ENCODE peak calls at places on chromosomes 6 and 20, in four cellular contexts. One of them, this sample, is unnamed.

GRCh38 chr6:28693033-28693750 is 167.5 kb downstream of the GPX5 start:
- DNase-seq in foreskin fibroblast: no peak
- DNase-seq in A549: peak; percentile 12
- DNase-seq in LNCaP clone FGC: no peak
- DNase-seq in this sample: peak; percentile 53

GRCh38 chr6:39128106-39128505 is 13.1 kb upstream of the SAYSD1 start:
- DNase-seq in A549: no peak
- DNase-seq in LNCaP clone FGC: no peak
- DNase-seq in foreskin fibroblast: peak; percentile 6
- DNase-seq in this sample: peak; percentile 51

GRCh38 chr6:169915769-169916550 is 164.5 kb downstream of the ERMARD start:
- DNase-seq in foreskin fibroblast: no peak
- DNase-seq in A549: no peak
- DNase-seq in LNCaP clone FGC: no peak
- DNase-seq in this sample: no peak

GRCh38 chr6:87633851-87634250 is 43.9 kb downstream of the ORC3 start:
- DNase-seq in A549: no peak
- DNase-seq in foreskin fibroblast: no peak
- DNase-seq in LNCaP clone FGC: no peak
- DNase-seq in this sample: no peak

GRCh38 chr20:49388790-49389189 is 93.7 kb downstream of the KCNB1 start:
- DNase-seq in LNCaP clone FGC: no peak
- DNase-seq in foreskin fibroblast: no peak
- DNase-seq in A549: no peak
- DNase-seq in this sample: no peak

GRCh38 chr6:27280064-27280539 is 32.0 kb downstream of the POM121L2 start:
- DNase-seq in foreskin fibroblast: peak; percentile 81
- DNase-seq in LNCaP clone FGC: no peak
- DNase-seq in A549: peak; percentile 72
- DNase-seq in this sample: peak; percentile 63

GRCh38 chr6:124590001-124590400 is 372.2 kb upstream of the RNF217 start:
- DNase-seq in foreskin fibroblast: no peak
- DNase-seq in LNCaP clone FGC: no peak
- DNase-seq in A549: no peak
- DNase-seq in this sample: no peak

GRCh38 chr6:150607044-150607650 is 7.5 kb downstream of the PLEKHG1 start:
- DNase-seq in A549: no peak
- DNase-seq in LNCaP clone FGC: no peak
- DNase-seq in foreskin fibroblast: no peak
- DNase-seq in this sample: no peak

GRCh38 chr6:127868338-127868737 is 32.5 kb downstream of the THEMIS start:
- DNase-seq in A549: no peak
- DNase-seq in LNCaP clone FGC: no peak
- DNase-seq in foreskin fibroblast: peak; percentile 57
- DNase-seq in this sample: peak; percentile 32

GRCh38 chr6:150865406-150866146 is at the start of gene MTHFD1L:
- DNase-seq in foreskin fibroblast: peak; percentile 96
- DNase-seq in LNCaP clone FGC: no peak
- DNase-seq in A549: peak; percentile 84
- DNase-seq in this sample: peak; percentile 87

GRCh38 chr6:53009056-53009455 is 14.0 kb upstream of the GSTA4 start:
- DNase-seq in A549: no peak
- DNase-seq in LNCaP clone FGC: no peak
- DNase-seq in foreskin fibroblast: no peak
- DNase-seq in this sample: no peak

GRCh38 chr6:130020892-130021483 is 2.6 kb downstream of the L3MBTL3 start:
- DNase-seq in A549: peak; percentile 86
- DNase-seq in LNCaP clone FGC: peak; percentile 65
- DNase-seq in foreskin fibroblast: peak; percentile 97
- DNase-seq in this sample: peak; percentile 95

GRCh38 chr20:51507357-51508036 is 35.0 kb downstream of the NFATC2 start:
- DNase-seq in A549: no peak
- DNase-seq in foreskin fibroblast: no peak
- DNase-seq in LNCaP clone FGC: no peak
- DNase-seq in this sample: no peak

GRCh38 chr6:110044093-110044492 is 66.0 kb downstream of the GPR6 start:
- DNase-seq in foreskin fibroblast: no peak
- DNase-seq in A549: no peak
- DNase-seq in LNCaP clone FGC: no peak
- DNase-seq in this sample: no peak

GRCh38 chr20:23091741-23092408 is 5.8 kb upstream of the CD93 start:
- DNase-seq in A549: no peak
- DNase-seq in foreskin fibroblast: no peak
- DNase-seq in LNCaP clone FGC: no peak
- DNase-seq in this sample: no peak

GRCh38 chr20:3473944-3474343 is 3.1 kb downstream of the ATRN start:
- DNase-seq in LNCaP clone FGC: no peak
- DNase-seq in A549: no peak
- DNase-seq in foreskin fibroblast: no peak
- DNase-seq in this sample: no peak

GRCh38 chr6:42834056-42834455 is 45.4 kb upstream of the RPL7L1 start:
- DNase-seq in A549: no peak
- DNase-seq in LNCaP clone FGC: no peak
- DNase-seq in foreskin fibroblast: no peak
- DNase-seq in this sample: no peak

GRCh38 chr6:167572106-167572505 is 247.2 kb downstream of the TTLL2 start:
- DNase-seq in A549: no peak
- DNase-seq in foreskin fibroblast: no peak
- DNase-seq in LNCaP clone FGC: no peak
- DNase-seq in this sample: no peak
- H3K4me3 ChIP-seq in A549: no peak overlapping the region
- H3K4me3 ChIP-seq in foreskin fibroblast: no peak overlapping the region
- H3K4me3 ChIP-seq in LNCaP clone FGC: no peak overlapping the region
- H3K4me3 ChIP-seq in this sample: no peak overlapping the region

GRCh38 chr6:81105998-81106397 is 646.5 kb downstream of the TENT5A start:
- DNase-seq in foreskin fibroblast: no peak
- DNase-seq in LNCaP clone FGC: no peak
- DNase-seq in A549: no peak
- DNase-seq in this sample: peak; percentile 15
- TF ChIP-seq CTCF in foreskin fibroblast: no peak
- TF ChIP-seq CTCF in LNCaP clone FGC: peak; percentile 17
- TF ChIP-seq CTCF in A549: no peak
- TF ChIP-seq CTCF in this sample: peak; percentile 9

GRCh38 chr20:4985658-4986057 is 15.7 kb downstream of the SLC23A2 start:
- DNase-seq in foreskin fibroblast: peak; percentile 77
- DNase-seq in A549: no peak
- DNase-seq in LNCaP clone FGC: no peak
- DNase-seq in this sample: peak; percentile 58
- H3K4me3 ChIP-seq in foreskin fibroblast: no peak overlapping the region
- H3K4me3 ChIP-seq in A549: no peak overlapping the region
- H3K4me3 ChIP-seq in LNCaP clone FGC: no peak overlapping the region
- H3K4me3 ChIP-seq in this sample: no peak overlapping the region

GRCh38 chr6:44629636-44630035 is 242.1 kb downstream of the CDC5L start:
- DNase-seq in LNCaP clone FGC: no peak
- DNase-seq in A549: no peak
- DNase-seq in foreskin fibroblast: no peak
- DNase-seq in this sample: no peak

GRCh38 chr6:44631968-44632367 is 244.5 kb downstream of the CDC5L start:
- DNase-seq in foreskin fibroblast: no peak
- DNase-seq in A549: no peak
- DNase-seq in LNCaP clone FGC: no peak
- DNase-seq in this sample: no peak

GRCh38 chr6:44627879-44628271 is 240.4 kb downstream of the CDC5L start:
- DNase-seq in LNCaP clone FGC: no peak
- DNase-seq in foreskin fibroblast: no peak
- DNase-seq in A549: no peak
- DNase-seq in this sample: no peak

GRCh38 chr6:44628347-44628746 is 240.8 kb downstream of the CDC5L start:
- DNase-seq in LNCaP clone FGC: no peak
- DNase-seq in A549: no peak
- DNase-seq in foreskin fibroblast: no peak
- DNase-seq in this sample: no peak

GRCh38 chr6:44630125-44631028 is 242.9 kb downstream of the CDC5L start:
- DNase-seq in A549: peak; percentile 42
- DNase-seq in LNCaP clone FGC: peak; percentile 18
- DNase-seq in foreskin fibroblast: peak; percentile 73
- DNase-seq in this sample: peak; percentile 67
- TF ChIP-seq CTCF in A549: peak; percentile 52
- TF ChIP-seq CTCF in LNCaP clone FGC: peak; percentile 69
- TF ChIP-seq CTCF in foreskin fibroblast: peak; percentile 72
- TF ChIP-seq CTCF in this sample: peak; percentile 75